ENCODE peak calls at places on chromosomes 12 and 14, in five cellular contexts. U, C, O, G and I are unnamed samples. For H3K4me1, the result is how much of the 10 kb centered on the place peaks cover.

GRCh38 chr12:25557830-25558436 is 4.8 kb upstream of the LMNTD1 start:
- DNase-seq in C (no peak), U (peak), O (peak), G (no peak), I (peak)

GRCh38 chr14:22448905-22449611 is 140.0 kb downstream of the DAD1 start:
- DNase-seq in O (no peak), C (no peak), G (no peak), U (no peak), I (no peak)

GRCh38 chr12:85191-85666 is 18.7 kb downstream of the IQSEC3 start:
- DNase-seq in C (no peak), O (no peak), U (no peak), G (no peak), I (no peak)

GRCh38 chr12:124100572-124101178 is 127.7 kb downstream of the ZNF664 start:
- DNase-seq in G (no peak), U (no peak), C (no peak), O (no peak), I (no peak)

GRCh38 chr12:2582631-2583616 is 211.8 kb upstream of the FKBP4 start:
- DNase-seq in C (peak), O (peak), G (no peak), U (peak), I (peak)

GRCh38 chr12:92034858-92035401 is 110.7 kb downstream of the BTG1 start:
- DNase-seq in U (peak), C (no peak), O (peak), G (peak), I (no peak)

GRCh38 chr14:105468621-105469241 is 5.9 kb upstream of the CRIP2 start:
- DNase-seq in U (no peak), O (no peak), C (no peak), G (no peak), I (no peak)

GRCh38 chr12:56628671-56629458 is 1.3 kb downstream of the BAZ2A start:
- DNase-seq in U (peak), G (no peak), O (peak), C (peak), I (peak)

GRCh38 chr12:103929051-103929908 is 930 bp upstream of the HSP90B1 start:
- DNase-seq in O (peak), U (peak), G (peak), C (peak), I (peak)

GRCh38 chr14:43003845-43004244 is 1397.2 kb downstream of the LRFN5 start:
- DNase-seq in C (no peak), U (peak), G (no peak), O (no peak), I (no peak)

GRCh38 chr12:76637807-76638206 is 78.2 kb upstream of the OSBPL8 start:
- DNase-seq in G (no peak), O (no peak), U (no peak), C (no peak), I (no peak)

GRCh38 chr14:63046339-63047268 is 1.3 kb upstream of the KCNH5 start:
- DNase-seq in U (peak), C (peak), O (peak), G (no peak), I (no peak)

GRCh38 chr12:111757361-111758119 is 9.2 kb upstream of the ALDH2 start:
- DNase-seq in U (no peak), G (no peak), C (no peak), O (no peak), I (peak)

GRCh38 chr12:54998958-54999510 is 14.5 kb upstream of the TESPA1 start:
- DNase-seq in U (no peak), C (no peak), G (no peak), O (no peak), I (no peak)

GRCh38 chr14:100607611-100607956 is 20.4 kb upstream of the BEGAIN start:
- DNase-seq in O (peak), G (no peak), C (no peak), U (no peak), I (no peak)

GRCh38 chr12:79262938-79263337 is 398.4 kb downstream of the SYT1 start:
- DNase-seq in G (no peak), O (no peak), C (no peak), U (no peak), I (no peak)

GRCh38 chr12:106499628-106500027 is 83.2 kb upstream of the RFX4 start:
- DNase-seq in U (no peak), C (no peak), O (no peak), G (no peak), I (no peak)

GRCh38 chr14:101225729-101226152 is 322.2 kb upstream of the RTL1 start:
- DNase-seq in O (no peak), U (no peak), G (no peak), C (peak), I (no peak)

GRCh38 chr12:116495260-116495659 is 63.9 kb upstream of the MAP1LC3B2 start:
- DNase-seq in C (no peak), O (no peak), U (no peak), G (no peak), I (no peak)

GRCh38 chr12:124629799-124630198 is 62.4 kb upstream of the NCOR2 start:
- DNase-seq in C (no peak), O (no peak), G (no peak), U (no peak), I (no peak)

GRCh38 chr14:94681300-94682060 is 69.3 kb downstream of the SERPINA3 start:
- DNase-seq in U (peak), G (no peak), O (peak), C (no peak), I (peak)

GRCh38 chr12:124778411-124778810 is 85.3 kb downstream of the SCARB1 start:
- DNase-seq in U (no peak), G (no peak), O (no peak), C (no peak), I (no peak)

GRCh38 chr12:131141483-131141882 is 187.8 kb downstream of the ADGRD1 start:
- DNase-seq in U (no peak), G (no peak), O (no peak), C (no peak), I (no peak)

GRCh38 chr12:39814626-39815025 is 195.0 kb upstream of the ABCD2 start:
- DNase-seq in G (no peak), U (no peak), C (no peak), O (no peak), I (no peak)

GRCh38 chr12:127355061-127355820 is 911.7 kb upstream of the TMEM132C start:
- DNase-seq in O (peak), U (no peak), G (no peak), C (peak), I (peak)

GRCh38 chr12:85509857-85510256 is 229.8 kb downstream of the ALX1 start:
- DNase-seq in U (no peak), C (no peak), O (no peak), G (peak), I (no peak)

GRCh38 chr14:88895116-88895515 is 70.7 kb downstream of the TTC8 start:
- DNase-seq in U (no peak), O (no peak), G (no peak), C (no peak), I (no peak)

GRCh38 chr12:89949457-89950195 is 241.0 kb upstream of the ATP2B1 start:
- DNase-seq in U (peak), C (no peak), O (no peak), G (peak), I (no peak)

GRCh38 chr14:93961610-93962009 is 14.8 kb downstream of the ASB2 start:
- DNase-seq in U (no peak), G (no peak), O (no peak), C (no peak), I (no peak)

GRCh38 chr12:60394680-60395079 is 798.9 kb downstream of the SLC16A7 start:
- DNase-seq in C (no peak), U (no peak), G (no peak), O (no peak), I (no peak)

GRCh38 chr12:109923481-109924245 is 23.6 kb downstream of the TCHP start:
- DNase-seq in O (no peak), G (no peak), C (no peak), U (no peak), I (no peak)

GRCh38 chr12:109923038-109923437 is 23.0 kb downstream of the TCHP start:
- DNase-seq in C (no peak), O (no peak), U (no peak), G (no peak), I (no peak)

GRCh38 chr12:109926488-109927210 is 26.6 kb downstream of the TCHP start:
- DNase-seq in G (no peak), U (no peak), O (no peak), C (no peak), I (no peak)

GRCh38 chr12:109927622-109928021 is 27.5 kb downstream of the TCHP start:
- DNase-seq in C (peak), U (peak), O (peak), G (no peak), I (peak)

GRCh38 chr12:109925185-109925835 is 25.2 kb downstream of the TCHP start:
- DNase-seq in C (no peak), U (no peak), O (peak), G (no peak), I (no peak)
- TF ChIP-seq TAF1 in C (no peak), U (no peak), O (no peak), G (no peak), I (no peak)

GRCh38 chr14:68959035-68959434 is 20.1 kb downstream of the ACTN1 start:
- DNase-seq in C (no peak), U (no peak), O (no peak), G (no peak), I (no peak)

GRCh38 chr14:68962681-68963080 is 16.4 kb downstream of the ACTN1 start:
- DNase-seq in C (no peak), G (no peak), U (no peak), O (no peak), I (no peak)

GRCh38 chr14:68961781-68962584 is 17.1 kb downstream of the ACTN1 start:
- DNase-seq in G (no peak), O (peak), U (no peak), C (peak), I (no peak)

GRCh38 chr14:68960123-68960522 is 19.0 kb downstream of the ACTN1 start:
- DNase-seq in O (no peak), U (no peak), C (no peak), G (no peak), I (no peak)

DNA sequence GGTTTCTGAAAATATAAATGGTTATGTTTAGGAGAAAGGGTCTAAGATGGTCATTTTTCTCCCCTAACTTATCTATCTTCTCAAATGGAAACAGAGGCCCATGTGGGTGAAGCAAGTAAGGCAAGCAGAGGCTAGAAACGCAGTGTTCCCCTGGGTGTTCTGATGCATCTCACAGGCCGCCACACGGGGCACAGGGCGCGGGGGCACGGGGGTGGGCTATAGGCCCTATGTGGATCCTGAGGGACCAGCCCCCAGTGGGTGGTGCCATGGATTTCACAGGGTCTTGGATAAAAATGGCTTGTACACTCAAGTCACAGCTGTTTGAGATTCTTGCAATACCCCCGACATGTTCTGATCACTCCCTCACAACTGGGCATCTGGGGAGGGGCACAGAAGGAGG is 17.7 kb downstream of the ACTN1 start:
- DNase-seq in O (no peak), U (no peak), G (no peak), C (no peak), I (no peak)
- H3K4me1 ChIP-seq in O (half or more), U (half or more), G (under half), C (under half), I (under half)

GRCh38 chr14:53032161-53032803 is 81.4 kb upstream of the FERMT2 start:
- DNase-seq in G (no peak), U (peak), O (no peak), C (no peak), I (no peak)
- H3K9ac ChIP-seq in G (no peak), U (no peak), O (no peak), C (no peak), I (no peak)

GRCh38 chr12:65885716-65886115 is 61.4 kb downstream of the HMGA2 start:
- DNase-seq in G (no peak), C (no peak), O (no peak), U (no peak), I (peak)

GRCh38 chr12:65886996-65887395 is 62.7 kb downstream of the HMGA2 start:
- DNase-seq in U (no peak), G (no peak), O (no peak), C (no peak), I (no peak)

GRCh38 chr12:65882504-65882903 is 58.2 kb downstream of the HMGA2 start:
- DNase-seq in C (no peak), O (no peak), U (no peak), G (no peak), I (no peak)

GRCh38 chr12:65881965-65882413 is 57.7 kb downstream of the HMGA2 start:
- DNase-seq in G (no peak), U (no peak), C (no peak), O (no peak), I (peak)

DNA sequence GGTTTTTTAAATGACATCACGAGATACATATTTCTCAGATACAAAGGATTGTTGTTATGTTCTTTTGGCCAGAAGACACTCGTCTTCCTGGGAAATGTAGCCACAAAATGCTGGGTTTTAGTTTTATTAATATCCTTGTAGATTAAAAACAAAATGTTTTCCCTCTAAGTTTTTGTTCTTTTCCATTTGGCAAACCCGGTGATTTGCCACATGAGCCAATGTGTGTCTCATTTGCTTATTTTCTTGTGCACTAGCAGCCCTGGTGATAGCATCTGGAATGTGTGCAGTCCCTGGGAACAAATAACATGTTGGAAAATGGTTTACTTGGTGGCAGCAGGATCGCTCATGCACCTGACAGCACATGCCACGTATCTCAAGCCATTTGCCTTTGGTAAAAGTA is 61.0 kb downstream of the HMGA2 start:
- DNase-seq in U (no peak), C (no peak), O (no peak), G (no peak), I (no peak)
- TF ChIP-seq TAF1 in U (no peak), C (no peak), O (no peak), G (no peak), I (no peak)

GRCh38 chr12:6771509-6772330 is 600 bp upstream of the LAG3 start:
- DNase-seq in G (no peak), O (no peak), U (no peak), C (no peak), I (no peak)

GRCh38 chr12:6769681-6770080 is 2.6 kb upstream of the LAG3 start:
- DNase-seq in O (no peak), G (no peak), C (no peak), U (no peak), I (no peak)

GRCh38 chr12:6770094-6770493 is 2.2 kb upstream of the LAG3 start:
- DNase-seq in O (no peak), U (no peak), C (no peak), G (no peak), I (no peak)

GRCh38 chr12:6771091-6771495 is 1.2 kb upstream of the LAG3 start:
- DNase-seq in U (no peak), O (no peak), G (no peak), C (no peak), I (no peak)

GRCh38 chr12:6770600-6770999 is 1.7 kb upstream of the LAG3 start:
- DNase-seq in U (no peak), G (no peak), O (no peak), C (no peak), I (no peak)
- H3K4me1 ChIP-seq in U (half or more), G (under half), O (under half), C (under half), I (under half)

DNA sequence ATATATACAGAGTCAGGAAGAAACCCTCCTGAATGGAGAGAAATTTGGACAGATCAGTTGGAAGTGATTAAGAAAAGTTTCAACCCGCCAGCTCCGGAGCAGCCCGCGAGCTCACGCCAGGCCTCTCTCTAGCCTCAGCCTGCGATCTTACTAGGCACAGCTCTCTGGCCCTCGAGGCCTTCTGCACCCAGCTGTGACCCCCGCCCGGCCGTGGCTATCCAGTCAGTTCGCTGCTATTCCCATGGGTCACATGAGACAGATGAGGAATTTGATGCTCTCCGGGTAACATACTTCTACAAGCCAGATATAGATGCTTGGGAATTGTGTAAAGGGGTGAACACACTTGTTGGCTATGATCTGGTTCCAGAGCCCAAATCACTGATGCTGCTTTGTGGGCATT is 48.6 kb upstream of the NID2 start:
- DNase-seq in G (no peak), U (no peak), O (no peak), C (no peak), I (no peak)
- H3K9ac ChIP-seq in G (no peak), U (no peak), O (no peak), C (no peak), I (no peak)

DNA sequence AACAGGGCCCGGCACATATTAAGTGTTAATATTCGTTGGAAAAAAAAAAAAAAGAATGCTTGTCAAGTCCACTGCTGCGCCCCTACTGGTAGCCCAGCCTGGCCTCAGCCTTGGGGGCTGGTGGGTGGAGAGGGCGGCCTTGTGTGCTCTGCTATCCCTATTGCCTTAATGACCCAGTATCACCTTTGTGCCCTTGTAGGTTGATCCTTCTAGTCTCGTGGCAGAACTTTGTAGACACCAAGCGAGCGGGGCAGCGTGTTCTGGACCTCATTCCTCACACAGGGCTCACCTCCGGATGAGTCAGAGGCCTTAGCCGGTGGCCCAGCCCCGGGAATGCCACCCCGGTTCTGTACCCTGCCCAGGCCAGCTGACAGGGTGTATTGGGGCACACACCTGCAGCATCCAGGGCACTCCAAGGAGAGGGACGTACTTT is 1.8 kb upstream of the RCOR1 start:
- DNase-seq in G (no peak), O (peak), U (peak), C (peak), I (peak)
- TF ChIP-seq TAF1 in G (no peak), O (no peak), U (peak), C (no peak), I (no peak)

DNA sequence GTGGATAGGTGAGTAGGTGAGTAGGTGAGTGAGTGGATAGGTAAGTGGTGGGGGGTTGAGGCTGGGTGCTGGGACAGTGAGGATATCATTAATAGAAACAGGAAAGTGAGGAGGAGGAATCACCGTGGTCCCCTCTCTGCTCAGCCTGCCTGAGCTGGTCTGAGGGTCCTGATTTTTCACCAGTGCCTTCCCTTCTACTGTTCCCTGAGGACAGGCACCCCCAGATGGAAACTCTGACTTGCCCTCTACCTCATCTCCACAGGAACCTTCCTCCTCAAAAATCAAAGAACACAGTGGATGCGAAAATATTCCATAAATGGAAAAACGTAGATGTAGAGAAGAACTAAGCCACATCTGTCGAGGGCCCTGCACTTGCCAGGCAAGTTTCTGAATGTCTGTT is 1.9 kb downstream of the GPR68 start:
- DNase-seq in C (no peak), O (no peak), G (no peak), U (no peak), I (no peak)
- H3K4me1 ChIP-seq in C (under half), O (under half), G (under half), U (under half), I (under half)

GRCh38 chr14:67263499-67264149 is 22.4 kb downstream of the PALS1 start:
- DNase-seq in U (no peak), O (no peak), C (no peak), G (no peak), I (no peak)
- H3K9ac ChIP-seq in U (no peak), O (no peak), C (no peak), G (no peak), I (no peak)